ENCODE peak calls at places on chromosomes 13 and 19, in four cellular contexts. One of them, this sample, is unnamed.

GRCh38 chr13:81770868-81771505 is 1430.1 kb upstream of the SPRY2 start:
- DNase-seq in endothelial cell: no peak
- DNase-seq in AG04449: no peak
- DNase-seq in AG09309: no peak
- DNase-seq in this sample: no peak

GRCh38 chr13:40764587-40765403 is 6.2 kb downstream of the MRPS31 start:
- DNase-seq in AG04449: no peak
- DNase-seq in endothelial cell: no peak
- DNase-seq in AG09309: no peak
- DNase-seq in this sample: no peak

GRCh38 chr19:47035127-47035494 is 13.3 kb downstream of the TMEM160 start:
- DNase-seq in AG09309: no peak
- DNase-seq in endothelial cell: no peak
- DNase-seq in AG04449: no peak
- DNase-seq in this sample: no peak

GRCh38 chr13:59012731-59013130 is 1151.0 kb downstream of the DIAPH3 start:
- DNase-seq in AG04449: no peak
- DNase-seq in AG09309: no peak
- DNase-seq in endothelial cell: no peak
- DNase-seq in this sample: no peak

GRCh38 chr19:1917926-1918325 is 12.7 kb downstream of the ADAT3 start:
- DNase-seq in AG04449: no peak
- DNase-seq in endothelial cell: no peak
- DNase-seq in AG09309: no peak
- DNase-seq in this sample: no peak

GRCh38 chr13:64529874-64530485 is 2700.2 kb downstream of the PCDH9 start:
- DNase-seq in AG09309: no peak
- DNase-seq in endothelial cell: peak; percentile 28
- DNase-seq in AG04449: no peak
- DNase-seq in this sample: no peak

GRCh38 chr13:48944221-48944620 is 31.5 kb upstream of the FNDC3A start:
- DNase-seq in endothelial cell: no peak
- DNase-seq in AG09309: no peak
- DNase-seq in AG04449: no peak
- DNase-seq in this sample: no peak

GRCh38 chr13:66558511-66558910 is 671.6 kb downstream of the PCDH9 start:
- DNase-seq in AG04449: peak; percentile 9
- DNase-seq in AG09309: no peak
- DNase-seq in endothelial cell: no peak
- DNase-seq in this sample: no peak

GRCh38 chr13:66974174-66974573 is 256.0 kb downstream of the PCDH9 start:
- DNase-seq in AG09309: no peak
- DNase-seq in AG04449: no peak
- DNase-seq in endothelial cell: no peak
- DNase-seq in this sample: no peak

GRCh38 chr13:95221991-95222732 is 79.1 kb downstream of the ABCC4 start:
- DNase-seq in AG04449: no peak
- DNase-seq in endothelial cell: no peak
- DNase-seq in AG09309: no peak
- DNase-seq in this sample: no peak

GRCh38 chr13:51801631-51802099 is 2.3 kb downstream of the DHRS12 start:
- DNase-seq in AG09309: no peak
- DNase-seq in endothelial cell: no peak
- DNase-seq in AG04449: no peak
- DNase-seq in this sample: no peak

GRCh38 chr19:13781547-13781946 is 7.3 kb downstream of the C19orf53 start:
- DNase-seq in AG04449: no peak
- DNase-seq in AG09309: peak; percentile 79
- DNase-seq in endothelial cell: peak; percentile 61
- DNase-seq in this sample: peak; percentile 58

GRCh38 chr13:113401452-113402415 is 37.8 kb upstream of the GRTP1 start:
- DNase-seq in AG04449: no peak
- DNase-seq in AG09309: no peak
- DNase-seq in endothelial cell: no peak
- DNase-seq in this sample: no peak

GRCh38 chr13:46340631-46341111 is 46.4 kb downstream of the RUBCNL start:
- DNase-seq in endothelial cell: no peak
- DNase-seq in AG04449: no peak
- DNase-seq in AG09309: no peak
- DNase-seq in this sample: no peak

GRCh38 chr13:46345400-46345799 is 41.7 kb downstream of the RUBCNL start:
- DNase-seq in AG04449: no peak
- DNase-seq in endothelial cell: no peak
- DNase-seq in AG09309: no peak
- DNase-seq in this sample: no peak

GRCh38 chr13:46343279-46343949 is 43.6 kb downstream of the RUBCNL start:
- DNase-seq in AG04449: no peak
- DNase-seq in endothelial cell: no peak
- DNase-seq in AG09309: no peak
- DNase-seq in this sample: no peak

GRCh38 chr13:46341112-46341711 is 45.8 kb downstream of the RUBCNL start:
- DNase-seq in AG04449: no peak
- DNase-seq in endothelial cell: no peak
- DNase-seq in AG09309: no peak
- DNase-seq in this sample: no peak

DNA sequence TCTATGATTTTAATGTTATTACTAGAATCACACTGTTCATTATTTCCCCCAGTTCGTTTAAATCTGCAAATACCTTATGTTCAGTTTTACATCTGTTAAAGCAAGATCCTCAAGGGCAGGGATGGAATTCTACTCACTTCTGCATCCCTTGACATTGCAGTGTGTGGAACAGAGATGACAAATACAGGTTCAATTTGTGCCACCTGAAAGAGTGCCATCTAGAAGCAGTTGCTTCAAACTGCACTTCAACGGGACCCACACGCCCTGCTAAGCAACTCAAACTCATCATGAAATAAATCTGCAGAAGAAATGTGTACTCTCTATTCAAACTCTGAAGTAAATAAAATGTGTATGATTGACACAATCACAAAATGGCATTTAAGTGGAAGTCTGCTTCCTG is 44.5 kb downstream of the RUBCNL start:
- DNase-seq in endothelial cell: no peak
- DNase-seq in AG09309: no peak
- DNase-seq in AG04449: no peak
- DNase-seq in this sample: no peak
- TF ChIP-seq CTCF in endothelial cell: no peak
- TF ChIP-seq CTCF in AG09309: no peak
- TF ChIP-seq CTCF in AG04449: no peak
- TF ChIP-seq CTCF in this sample: no peak

GRCh38 chr13:36850790-36851438 is 31.9 kb downstream of the RFXAP start:
- DNase-seq in endothelial cell: peak; percentile 53
- DNase-seq in AG09309: no peak
- DNase-seq in AG04449: no peak
- DNase-seq in this sample: no peak
- TF ChIP-seq CTCF in endothelial cell: peak; percentile 58
- TF ChIP-seq CTCF in AG09309: peak; percentile 21
- TF ChIP-seq CTCF in AG04449: peak; percentile 11
- TF ChIP-seq CTCF in this sample: peak; percentile 47

DNA sequence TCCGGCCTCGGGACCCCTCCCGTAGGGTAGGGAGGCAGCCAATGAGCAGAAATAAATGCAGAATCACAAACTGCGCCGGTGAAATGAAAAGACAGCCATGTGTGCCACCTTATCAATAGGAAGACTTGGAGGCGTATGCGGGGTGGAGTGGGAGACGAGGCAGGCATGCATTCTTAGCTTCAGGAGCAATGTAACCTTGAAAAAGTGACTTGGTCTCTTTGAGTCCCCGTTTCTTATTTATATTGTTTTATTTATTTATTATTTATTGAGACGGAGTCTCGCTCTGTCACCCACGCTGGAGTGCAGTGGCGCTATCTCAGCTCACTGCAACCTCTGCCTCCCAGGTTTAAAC is 16.0 kb downstream of the SSC5D start:
- DNase-seq in AG04449: no peak
- DNase-seq in AG09309: no peak
- DNase-seq in endothelial cell: no peak
- DNase-seq in this sample: no peak
- TF ChIP-seq CTCF in AG04449: no peak
- TF ChIP-seq CTCF in AG09309: no peak
- TF ChIP-seq CTCF in endothelial cell: no peak
- TF ChIP-seq CTCF in this sample: no peak

DNA sequence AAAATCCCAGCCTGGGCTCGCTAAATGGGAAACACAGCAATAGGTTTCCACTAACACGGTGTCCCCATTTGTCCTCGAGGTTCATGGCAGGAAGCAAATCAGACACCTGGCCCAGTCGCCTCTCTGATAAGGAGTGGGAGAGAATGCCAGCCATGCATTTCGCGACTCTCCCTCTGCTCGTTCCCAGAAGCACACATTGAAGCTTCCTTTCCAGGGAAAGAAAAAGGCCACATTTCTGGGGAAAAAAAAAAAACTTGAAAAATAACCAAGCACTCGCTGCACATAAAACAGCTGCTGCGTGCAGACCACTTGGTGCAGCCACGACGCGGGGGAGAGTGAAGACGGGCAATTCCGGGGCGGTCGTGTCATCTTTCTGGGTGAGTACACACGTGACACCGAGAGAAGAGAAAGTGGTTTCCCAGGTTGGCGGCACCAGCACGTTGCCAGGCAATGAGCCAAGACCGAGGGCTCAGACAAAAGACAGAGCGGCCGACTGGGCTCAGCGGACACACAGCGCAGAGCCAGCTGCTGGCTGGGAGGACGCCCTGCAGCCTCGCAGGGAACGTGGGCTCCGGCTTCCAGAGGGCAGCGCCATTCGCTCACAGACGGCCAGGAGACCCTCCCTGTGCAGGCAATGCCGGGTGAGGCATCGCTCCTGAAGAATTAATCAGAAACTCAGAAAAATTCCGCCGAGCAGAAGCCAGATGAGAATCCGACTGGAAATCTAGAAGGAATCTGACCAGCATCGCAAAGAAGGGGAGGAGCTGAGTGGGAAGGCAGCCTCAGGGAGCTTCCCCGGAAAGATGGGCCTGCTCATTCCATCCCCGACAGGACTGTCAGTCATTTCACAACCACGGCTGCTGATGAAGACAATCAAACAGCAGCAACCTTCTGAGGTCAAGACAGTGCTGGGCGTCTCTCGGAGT is 83.2 kb upstream of the IRS2 start:
- DNase-seq in AG09309: peak; percentile 5
- DNase-seq in AG04449: no peak
- DNase-seq in endothelial cell: no peak
- DNase-seq in this sample: no peak
- TF ChIP-seq CTCF in AG09309: peak; percentile 24
- TF ChIP-seq CTCF in AG04449: peak; percentile 53
- TF ChIP-seq CTCF in endothelial cell: no peak
- TF ChIP-seq CTCF in this sample: no peak

DNA sequence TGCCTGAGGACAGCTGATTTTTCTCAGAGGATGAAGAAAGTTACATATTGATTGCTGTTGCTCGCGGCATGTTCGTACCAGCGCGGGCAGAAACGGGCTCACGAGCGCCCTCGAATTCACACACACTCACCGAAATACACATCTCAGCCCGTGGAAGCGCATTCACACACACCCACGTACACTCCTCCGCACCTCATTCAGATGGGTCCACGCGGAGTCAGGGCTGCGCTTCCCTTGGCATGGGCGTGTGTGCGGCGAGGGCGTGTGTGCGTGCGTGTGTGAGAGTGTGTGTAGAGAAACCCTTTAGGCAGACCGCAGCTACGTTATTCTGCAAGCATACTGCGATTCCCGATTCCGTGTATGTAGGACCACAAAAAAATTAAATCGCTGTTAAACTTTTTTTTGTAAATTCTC is 2.1 kb upstream of the PCDH17 start:
- DNase-seq in endothelial cell: peak; percentile 19
- DNase-seq in AG09309: no peak
- DNase-seq in AG04449: no peak
- DNase-seq in this sample: peak; percentile 12
- TF ChIP-seq CTCF in endothelial cell: no peak
- TF ChIP-seq CTCF in AG09309: no peak
- TF ChIP-seq CTCF in AG04449: no peak
- TF ChIP-seq CTCF in this sample: peak; percentile 33

GRCh38 chr19:49799271-49799797 is 13.8 kb downstream of the FUZ start:
- DNase-seq in AG09309: no peak
- DNase-seq in AG04449: no peak
- DNase-seq in endothelial cell: no peak
- DNase-seq in this sample: no peak
- TF ChIP-seq CTCF in AG09309: no peak
- TF ChIP-seq CTCF in AG04449: no peak
- TF ChIP-seq CTCF in endothelial cell: no peak
- TF ChIP-seq CTCF in this sample: no peak

DNA sequence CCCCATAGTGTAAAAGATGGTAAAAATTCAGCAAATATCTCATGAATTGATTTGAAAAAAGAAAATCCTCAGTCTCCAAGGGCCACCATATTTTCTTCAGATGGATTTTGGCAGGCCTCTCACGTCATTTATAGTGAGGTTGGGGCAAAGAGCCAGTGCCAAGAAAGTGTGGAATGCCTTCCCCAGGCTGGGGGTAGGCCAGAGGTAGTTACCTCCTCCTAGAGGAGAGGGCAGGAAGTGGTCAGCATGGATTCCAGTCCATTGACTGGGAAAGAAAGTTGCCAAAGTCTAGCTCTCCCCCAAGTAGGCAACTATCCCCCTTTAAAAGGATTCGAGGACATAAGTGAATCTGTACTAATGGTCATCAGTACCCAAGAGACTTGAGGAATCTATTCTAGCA is 68.4 kb upstream of the KCTD4 start:
- DNase-seq in endothelial cell: no peak
- DNase-seq in AG09309: no peak
- DNase-seq in AG04449: no peak
- DNase-seq in this sample: no peak
- TF ChIP-seq CTCF in endothelial cell: no peak
- TF ChIP-seq CTCF in AG09309: no peak
- TF ChIP-seq CTCF in AG04449: no peak
- TF ChIP-seq CTCF in this sample: no peak

This sample was measured in neural crest cell.